ENCODE peak calls at places on chromosomes 2 and 18, in four cellular contexts. I is HCT116, W is IMR-90, H is endothelial cell of umbilical vein. A is an unnamed sample.

GRCh38 chr2:241036397-241036963 is 38.1 kb downstream of the SNED1 start:
- DNase-seq in I (no peak), W (no peak), H (no peak), A (peak)

GRCh38 chr2:43131051-43131889 is 95.1 kb downstream of the ZFP36L2 start:
- DNase-seq in I (peak), W (peak), H (peak), A (peak)

GRCh38 chr2:231683292-231683898 is 24.9 kb upstream of the PTMA start:
- DNase-seq in I (no peak), W (no peak), H (no peak), A (no peak)

GRCh38 chr2:238657132-238658053 is 190.5 kb upstream of the TWIST2 start:
- DNase-seq in I (no peak), W (no peak), H (no peak), A (no peak)

GRCh38 chr2:173307287-173307686 is 47.4 kb upstream of the CDCA7 start:
- DNase-seq in I (no peak), W (no peak), H (peak), A (no peak)

GRCh38 chr2:217105733-217106649 is 246.1 kb upstream of the TNP1 start:
- DNase-seq in I (peak), W (peak), H (peak), A (no peak)

GRCh38 chr2:97868986-97869721 is 126.6 kb downstream of the TMEM131 start:
- DNase-seq in I (peak), W (peak), H (peak), A (no peak)

GRCh38 chr18:36312806-36313395 is 15.4 kb downstream of the FHOD3 start:
- DNase-seq in I (no peak), W (peak), H (no peak), A (no peak)

GRCh38 chr2:230969673-230970015 is 26.3 kb upstream of the SPATA3 start:
- DNase-seq in I (no peak), W (no peak), H (no peak), A (no peak)

GRCh38 chr18:75183973-75184372 is 25.0 kb downstream of the PTGR3 start:
- DNase-seq in I (no peak), W (no peak), H (no peak), A (no peak)

GRCh38 chr18:43661570-43661969 is 384.3 kb upstream of the SYT4 start:
- DNase-seq in I (no peak), W (peak), H (peak), A (no peak)

GRCh38 chr2:26936855-26937254 is 33.6 kb upstream of the MAPRE3 start:
- DNase-seq in I (no peak), W (no peak), H (no peak), A (no peak)

GRCh38 chr2:178306351-178307073 is 112.2 kb downstream of the OSBPL6 start:
- DNase-seq in I (peak), W (peak), H (peak), A (no peak)

GRCh38 chr18:48662021-48662661 is 123.3 kb downstream of the CTIF start:
- DNase-seq in I (no peak), W (peak), H (no peak), A (peak)

GRCh38 chr2:242098445-242099128 is 229.1 kb downstream of the RTP5 start:
- DNase-seq in I (no peak), W (peak), H (no peak), A (no peak)

GRCh38 chr2:29517421-29517820 is 402.2 kb downstream of the CLIP4 start:
- DNase-seq in I (no peak), W (no peak), H (no peak), A (no peak)

GRCh38 chr2:169928463-169928864 is 101.2 kb downstream of the UBR3 start:
- DNase-seq in I (peak), W (peak), H (peak), A (no peak)

GRCh38 chr2:56337342-56337741 is 153.6 kb downstream of the CCDC85A start:
- DNase-seq in I (no peak), W (no peak), H (peak), A (peak)

GRCh38 chr2:215833531-215834162 is 179.7 kb downstream of the MREG start:
- DNase-seq in I (peak), W (peak), H (peak), A (no peak)

GRCh38 chr18:8946046-8946838 is 156.3 kb upstream of the NDUFV2 start:
- DNase-seq in I (no peak), W (peak), H (no peak), A (no peak)

GRCh38 chr2:29325544-29325943 is 210.3 kb downstream of the CLIP4 start:
- DNase-seq in I (no peak), W (no peak), H (no peak), A (no peak)

GRCh38 chr2:70978388-70979357 is at the start of gene ANKRD53:
- DNase-seq in I (no peak), W (no peak), H (peak), A (peak)

GRCh38 chr2:173239644-173240043 is 115.0 kb upstream of the CDCA7 start:
- DNase-seq in I (no peak), W (peak), H (no peak), A (no peak)

GRCh38 chr2:160270571-160271113 is 70.6 kb upstream of the ITGB6 start:
- DNase-seq in I (no peak), W (no peak), H (peak), A (peak)

GRCh38 chr2:220219371-220219770 is 591.9 kb downstream of the SLC4A3 start:
- DNase-seq in I (no peak), W (no peak), H (no peak), A (no peak)

GRCh38 chr2:158990397-158991209 is 22.2 kb downstream of the TANC1 start:
- DNase-seq in I (no peak), W (peak), H (no peak), A (no peak)

GRCh38 chr2:26516246-26516645 is 38.3 kb upstream of the OTOF start:
- DNase-seq in I (no peak), W (no peak), H (no peak), A (no peak)

GRCh38 chr2:45237128-45237527 is 227.9 kb upstream of the SIX2 start:
- DNase-seq in I (no peak), W (peak), H (no peak), A (no peak)

GRCh38 chr2:200462136-200462710 is 47.6 kb downstream of the KCTD18 start:
- DNase-seq in I (no peak), W (no peak), H (no peak), A (no peak)

GRCh38 chr2:240703417-240704341 is 12.0 kb downstream of the AQP12A start:
- DNase-seq in I (no peak), W (no peak), H (no peak), A (peak)

GRCh38 chr2:26745609-26746327 is 18.3 kb upstream of the SLC35F6 start:
- DNase-seq in I (peak), W (peak), H (peak), A (peak)

GRCh38 chr18:66193938-66194337 is 410.0 kb downstream of the CDH19 start:
- DNase-seq in I (no peak), W (no peak), H (no peak), A (no peak)

DNA sequence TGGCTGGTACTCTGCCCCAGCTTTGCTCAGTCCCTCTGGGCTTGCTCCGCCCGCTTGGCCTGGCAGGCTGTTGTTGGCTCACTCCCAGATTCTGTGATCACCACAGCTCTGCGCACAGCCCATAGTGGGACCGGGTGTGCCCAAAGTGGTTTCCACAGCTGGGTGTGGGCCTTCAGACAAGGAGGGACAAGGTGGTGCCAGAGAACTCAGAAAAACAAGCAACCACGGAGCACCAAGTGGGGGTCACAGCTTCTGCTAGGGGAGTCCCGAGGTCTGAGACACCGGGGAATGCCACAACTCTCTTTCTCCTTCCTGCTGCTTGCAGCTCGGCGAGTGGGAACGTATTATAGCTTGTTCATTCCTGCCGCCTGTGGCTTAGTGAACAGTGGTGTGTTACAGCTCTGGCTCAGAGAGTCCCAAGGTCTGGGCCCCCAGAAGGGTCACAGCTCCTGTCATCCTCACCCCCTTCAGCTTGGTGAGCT is 9.1 kb upstream of the KYNU start:
- DNase-seq in I (no peak), W (no peak), H (peak), A (peak)
- TF ChIP-seq POLR2A in I (no peak), W (no peak), H (no peak), A (no peak)

GRCh38 chr2:113937501-113937900 is 47.6 kb downstream of the ACTR3 start:
- DNase-seq in I (no peak), W (no peak), H (no peak), A (no peak)

DNA sequence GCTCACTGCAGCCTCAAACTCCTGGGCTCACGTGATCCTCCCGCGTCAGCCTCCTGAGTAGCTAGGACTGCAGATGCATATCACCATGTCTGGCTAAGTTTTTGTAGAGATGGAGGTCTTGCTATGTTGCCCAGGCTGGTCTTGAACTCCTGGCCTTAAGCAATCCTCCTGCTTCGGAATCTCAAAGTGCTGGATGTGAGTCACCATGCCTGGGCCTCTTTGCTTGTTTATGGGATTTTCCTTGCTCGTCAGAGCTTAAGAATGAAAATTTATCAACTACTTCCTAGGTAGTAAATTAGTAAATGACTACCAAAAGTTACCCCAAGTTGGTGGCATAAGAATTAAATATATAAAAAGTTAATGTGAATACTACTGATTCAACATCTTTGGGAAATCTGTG is 51.0 kb downstream of the ACTR3 start:
- DNase-seq in I (no peak), W (peak), H (no peak), A (no peak)
- TF ChIP-seq POLR2A in I (no peak), W (no peak), H (no peak), A (no peak)

GRCh38 chr2:74439373-74440004 is 2.2 kb downstream of the RTKN start:
- DNase-seq in I (no peak), W (no peak), H (no peak), A (no peak)

GRCh38 chr2:74441111-74441689 is 537 bp downstream of the RTKN start:
- DNase-seq in I (no peak), W (no peak), H (no peak), A (no peak)

GRCh38 chr2:74441690-74442482 is at the start of gene RTKN:
- DNase-seq in I (peak), W (no peak), H (no peak), A (peak)

GRCh38 chr2:74440005-74440377 is 1.7 kb downstream of the RTKN start:
- DNase-seq in I (no peak), W (peak), H (peak), A (no peak)

GRCh38 chr2:74440378-74441110 is 1.2 kb downstream of the RTKN start:
- DNase-seq in I (peak), W (peak), H (peak), A (peak)
- TF ChIP-seq POLR2A in I (no peak), W (peak), H (peak), A (no peak)

GRCh38 chr2:25018681-25019080 is 23.2 kb upstream of the EFR3B start:
- DNase-seq in I (no peak), W (no peak), H (no peak), A (no peak)
- TF ChIP-seq POLR2A in I (no peak), W (no peak), H (no peak), A (no peak)

GRCh38 chr2:190968522-190968921 is 45.4 kb downstream of the STAT1 start:
- DNase-seq in I (no peak), W (no peak), H (no peak), A (no peak)

GRCh38 chr2:190963088-190963487 is 50.9 kb downstream of the STAT1 start:
- DNase-seq in I (no peak), W (no peak), H (no peak), A (no peak)

GRCh38 chr2:190964170-190964795 is 49.7 kb downstream of the STAT1 start:
- DNase-seq in I (no peak), W (no peak), H (no peak), A (no peak)

GRCh38 chr2:190961918-190962487 is 52.0 kb downstream of the STAT1 start:
- DNase-seq in I (no peak), W (no peak), H (no peak), A (no peak)

GRCh38 chr2:190965580-190966222 is 48.3 kb downstream of the STAT1 start:
- DNase-seq in I (no peak), W (no peak), H (no peak), A (no peak)
- TF ChIP-seq POLR2A in I (no peak), W (no peak), H (no peak), A (no peak)

DNA sequence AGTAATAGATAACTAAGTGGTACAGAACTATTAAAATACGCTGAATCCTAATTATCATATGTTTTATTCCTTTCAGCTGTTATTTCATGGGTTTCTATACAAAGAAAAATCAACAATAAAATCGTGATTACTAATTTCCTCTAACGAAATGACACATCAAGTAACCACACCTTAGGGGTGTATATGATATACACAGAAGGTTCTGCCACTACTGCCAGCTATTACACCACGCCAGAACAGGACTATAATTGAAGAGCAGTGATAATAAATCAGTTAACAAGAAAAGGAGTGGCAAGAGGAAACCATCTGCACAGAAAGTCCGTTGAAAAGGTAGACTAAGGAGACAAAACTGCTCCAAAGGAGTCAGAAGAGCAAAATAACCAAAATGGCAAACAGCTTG is 3.0 kb downstream of the FARSB start:
- DNase-seq in I (no peak), W (no peak), H (peak), A (no peak)
- TF ChIP-seq POLR2A in I (no peak), W (no peak), H (peak), A (no peak)

A was measured in stomach.